ENCODE peak calls at places on chromosome 20, in four cellular contexts. E is A549, B is GM12878, H is K562. G is an unnamed sample.

GRCh38 chr20:33249456-33249855 is 13.7 kb downstream of the BPIFA1 start:
- DNase-seq in E (no peak), B (no peak), H (no peak), G (no peak)

GRCh38 chr20:50663095-50663821 is 28.1 kb downstream of the RIPOR3 start:
- DNase-seq in H (no peak), B (no peak), E (peak), G (peak)

GRCh38 chr20:45833030-45833882 is at the start of gene SNX21:
- DNase-seq in E (peak), B (no peak), H (peak), G (peak)

GRCh38 chr20:50762435-50763201 is 31.2 kb downstream of the PARD6B start:
- DNase-seq in H (no peak), E (peak), B (no peak), G (peak)

GRCh38 chr20:1827974-1828785 is 67.0 kb upstream of the SIRPA start:
- DNase-seq in B (no peak), H (no peak), E (peak), G (peak)

GRCh38 chr20:50577175-50578018 is 67.2 kb downstream of the PTPN1 start:
- DNase-seq in B (no peak), E (no peak), H (no peak), G (no peak)

GRCh38 chr20:35561268-35561667 is 19.4 kb downstream of the ERGIC3 start:
- DNase-seq in H (peak), E (peak), B (no peak), G (peak)

GRCh38 chr20:49843139-49843538 is 30.5 kb downstream of the SLC9A8 start:
- DNase-seq in E (no peak), H (no peak), B (no peak), G (no peak)

GRCh38 chr20:18857640-18858039 is 44.1 kb downstream of the SCP2D1 start:
- DNase-seq in E (peak), H (no peak), B (no peak), G (no peak)

DNA sequence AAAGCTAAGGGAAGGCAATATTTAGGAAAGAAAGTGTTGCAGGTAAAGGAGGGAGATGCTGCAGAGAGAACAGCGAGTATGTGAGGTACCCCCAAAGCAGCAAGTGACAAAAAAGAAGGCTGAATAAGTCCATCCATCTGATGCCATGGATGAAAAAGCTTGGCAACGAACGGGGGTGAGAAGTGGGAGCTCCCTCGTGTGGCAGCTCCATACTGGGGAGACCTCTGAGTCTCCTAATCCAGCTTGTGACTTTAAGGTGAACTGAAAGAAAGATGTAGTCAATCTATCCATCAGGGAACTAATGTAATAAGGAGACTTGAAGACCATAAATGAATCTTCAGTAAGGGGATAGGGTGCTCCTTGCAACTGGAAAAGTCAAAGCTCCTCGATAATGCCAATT is 156.6 kb downstream of the OTOR start:
- DNase-seq in E (peak), B (no peak), H (no peak), G (no peak)
- TF ChIP-seq RFX5 in E (no peak), B (no peak), H (no peak), G (no peak)

DNA sequence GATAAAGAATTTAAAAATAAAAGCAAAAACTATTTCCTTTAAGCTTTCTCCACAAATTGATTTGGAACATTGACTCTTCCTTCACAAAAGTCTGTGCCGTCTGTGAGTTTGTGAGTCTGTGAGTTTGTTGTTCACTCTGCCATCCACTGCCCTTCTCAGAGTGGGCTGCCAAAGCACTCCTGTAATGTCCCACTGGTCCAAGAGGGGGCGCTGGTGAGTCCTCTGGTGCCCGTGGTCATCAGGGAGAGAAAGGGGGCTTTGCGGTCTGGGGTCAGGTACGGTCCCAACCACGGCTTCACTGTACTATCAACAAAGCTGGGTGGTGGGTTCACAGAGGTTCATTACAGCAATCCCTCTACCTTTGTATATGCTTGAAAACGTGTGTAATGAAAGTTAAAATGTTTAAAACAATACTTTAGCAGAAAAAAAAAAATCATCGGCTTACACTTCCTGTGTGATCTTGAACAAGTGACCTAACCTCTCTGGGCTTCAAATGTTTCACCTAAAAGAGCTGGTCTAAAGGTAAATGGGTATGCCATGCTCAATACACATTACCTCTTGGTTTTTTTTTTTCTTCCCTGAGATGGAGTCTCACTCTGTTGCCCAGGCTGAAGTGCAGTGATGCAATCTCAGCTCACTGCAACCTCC is 5.6 kb upstream of the ANKRD60 start:
- DNase-seq in B (no peak), H (peak), E (peak), G (peak)
- TF ChIP-seq ESRRA in B (no peak), H (no peak), E (no peak), G (no peak)

GRCh38 chr20:60872224-60872623 is 379.8 kb upstream of the CDH4 start:
- DNase-seq in B (no peak), E (no peak), H (no peak), G (no peak)
- TF ChIP-seq RFX5 in B (no peak), E (no peak), H (no peak), G (no peak)

DNA sequence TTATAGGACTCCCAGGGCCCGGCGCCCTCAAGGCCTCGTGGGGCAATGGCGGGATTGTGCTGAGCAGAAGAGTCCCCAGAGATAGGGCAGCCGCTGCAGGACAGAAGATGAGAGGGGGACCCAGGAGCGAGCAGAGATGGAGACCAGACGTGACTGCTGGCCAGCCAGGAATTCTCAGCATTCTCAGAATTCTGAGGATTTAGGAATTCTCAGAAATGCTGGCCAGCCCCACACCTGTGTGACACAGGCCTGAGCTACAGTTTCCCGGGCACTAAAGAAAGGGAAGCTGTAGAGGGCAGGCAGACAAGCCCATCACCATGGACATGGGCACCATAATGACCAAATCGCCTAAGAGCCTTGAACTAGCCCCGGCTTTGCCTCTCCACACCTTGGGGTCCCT is 186.2 kb upstream of the CDH4 start:
- DNase-seq in E (no peak), B (no peak), H (no peak), G (no peak)
- TF ChIP-seq ESRRA in E (no peak), B (no peak), H (no peak), G (no peak)

GRCh38 chr20:47233333-47234188 is 122.9 kb downstream of the ZMYND8 start:
- DNase-seq in H (no peak), E (no peak), B (no peak), G (peak)

GRCh38 chr20:47232518-47232917 is 124.0 kb downstream of the ZMYND8 start:
- DNase-seq in H (no peak), B (no peak), E (no peak), G (peak)

GRCh38 chr20:47231382-47232042 is 125.0 kb downstream of the ZMYND8 start:
- DNase-seq in B (no peak), E (no peak), H (no peak), G (no peak)

GRCh38 chr20:47228654-47229053 is 127.8 kb downstream of the ZMYND8 start:
- DNase-seq in B (no peak), E (no peak), H (no peak), G (no peak)

DNA sequence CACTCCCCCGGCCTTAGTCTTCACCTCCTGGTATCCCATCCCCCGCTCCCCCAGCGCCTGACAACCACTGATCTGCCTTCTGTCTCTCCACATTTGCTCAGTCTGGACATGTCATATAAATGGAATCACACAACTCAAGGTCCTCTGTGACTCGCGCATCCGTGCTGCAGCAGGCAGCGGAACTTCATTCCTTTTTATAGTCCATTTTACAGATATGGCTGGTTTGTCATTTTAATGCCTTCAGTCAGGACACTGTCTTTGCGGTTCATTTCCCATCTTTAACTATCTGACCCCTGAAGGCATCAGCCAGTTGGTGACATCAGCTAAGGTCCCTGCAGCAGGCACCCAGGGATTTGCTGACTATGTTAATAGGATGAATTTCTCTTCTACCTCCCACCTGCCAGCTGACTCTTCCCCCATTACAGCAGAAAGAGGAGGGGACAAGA is 125.7 kb downstream of the ZMYND8 start:
- DNase-seq in B (no peak), H (no peak), E (no peak), G (no peak)
- TF ChIP-seq RFX5 in B (no peak), H (no peak), E (no peak), G (no peak)

GRCh38 chr20:58889334-58890072 is 37.0 kb downstream of the GNAS start:
- DNase-seq in B (no peak), H (no peak), E (no peak), G (no peak)
- TF ChIP-seq ESRRA in B (no peak), H (no peak), E (no peak), G (no peak)

DNA sequence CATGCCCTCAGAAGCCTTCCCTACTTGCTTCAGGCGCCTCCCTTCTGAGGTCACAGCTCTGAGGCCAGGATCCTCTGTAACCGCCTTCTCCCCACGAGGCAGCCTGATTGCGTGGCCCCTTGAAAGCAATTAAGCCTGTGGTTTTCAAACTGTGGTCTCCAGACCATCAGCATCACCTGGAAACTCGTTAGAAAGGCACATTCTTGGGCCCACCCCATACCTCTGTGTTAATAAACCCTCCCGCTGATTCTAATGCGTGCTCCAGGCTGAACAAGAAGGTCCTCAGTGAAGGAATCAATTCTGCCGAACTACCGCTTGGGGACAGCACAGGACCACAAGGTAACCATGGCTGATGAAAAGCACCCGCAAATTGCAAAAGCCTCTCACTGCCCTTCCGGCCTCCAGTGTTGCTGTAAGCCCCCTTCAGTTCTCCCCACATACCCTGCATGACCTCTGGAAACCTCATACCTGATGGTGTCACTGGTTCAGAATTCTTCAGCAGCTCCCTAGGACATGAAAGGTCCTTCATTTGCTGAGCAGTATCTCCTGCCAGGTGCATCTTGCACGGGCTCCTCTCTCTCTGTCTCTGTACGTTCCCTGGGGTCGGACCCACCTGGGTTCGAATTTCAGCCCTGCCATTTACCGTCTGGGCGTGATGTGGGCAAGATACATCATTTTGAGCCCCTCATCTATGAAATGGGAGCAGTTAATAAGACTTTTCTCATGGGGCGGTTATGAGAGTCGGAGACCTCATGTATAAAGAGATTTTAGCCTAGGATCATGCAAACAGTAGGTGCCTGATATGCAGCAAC is 93.3 kb upstream of the RNF24 start:
- DNase-seq in E (peak), H (peak), B (peak), G (peak)
- TF ChIP-seq RFX5 in E (no peak), H (no peak), B (no peak), G (no peak)

DNA sequence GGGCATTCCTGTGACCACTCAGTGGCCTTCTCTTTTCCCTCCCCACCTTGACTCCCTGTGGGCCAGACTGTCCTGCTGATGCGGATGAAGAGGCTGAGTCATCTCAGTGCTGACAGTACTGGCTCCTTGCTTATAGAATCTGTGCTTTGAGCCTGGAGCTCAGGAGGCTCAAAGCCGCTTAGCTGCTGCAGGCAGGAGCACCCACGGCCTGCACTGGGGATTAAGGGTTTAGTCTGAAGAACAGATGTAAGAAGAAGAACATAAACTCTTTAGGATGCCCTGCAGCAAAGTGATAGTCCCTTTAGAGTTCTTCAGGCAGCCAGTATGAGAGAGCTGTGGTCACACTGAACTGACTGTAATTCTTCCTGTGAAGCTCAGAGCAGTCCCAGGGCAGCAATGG is 642.0 kb upstream of the CHD6 start:
- DNase-seq in E (no peak), B (no peak), H (no peak), G (no peak)
- TF ChIP-seq ESRRA in E (no peak), B (no peak), H (no peak), G (no peak)

G was measured in HepG2.